ENCODE peak calls at places on chromosomes 1 and 21, in seven cellular contexts. I, U, V, R, H, C and Q are unnamed samples.

GRCh38 chr1:54934869-54935268 is 45.6 kb upstream of the TMEM61 start:
- DNase-seq in I (peak), U (no peak), V (no peak), R (no peak), H (no peak), C (no peak), Q (peak)

GRCh38 chr1:91537281-91538069 is 36.8 kb downstream of the CDC7 start:
- DNase-seq in I (peak), U (no peak), V (no peak), R (no peak), H (no peak), C (no peak), Q (no peak)

GRCh38 chr1:101993703-101994102 is 3.0 kb downstream of the OLFM3 start:
- DNase-seq in I (peak), U (no peak), V (no peak), R (no peak), H (no peak), C (no peak), Q (no peak)

GRCh38 chr1:3415260-3415952 is 39.1 kb upstream of the ARHGEF16 start:
- DNase-seq in I (no peak), U (peak), V (no peak), R (no peak), H (no peak), C (no peak), Q (no peak)

GRCh38 chr1:184145083-184145482 is 93.6 kb downstream of the TSEN15 start:
- DNase-seq in I (no peak), U (no peak), V (no peak), R (no peak), H (no peak), C (no peak), Q (no peak)

GRCh38 chr1:231885209-231885854 is 258.7 kb downstream of the DISC1 start:
- DNase-seq in I (peak), U (no peak), V (no peak), R (no peak), H (no peak), C (no peak), Q (peak)

GRCh38 chr1:56446531-56447098 is 132.7 kb downstream of the PLPP3 start:
- DNase-seq in I (peak), U (peak), V (no peak), R (no peak), H (no peak), C (peak), Q (no peak)

GRCh38 chr1:7108251-7108650 is 323.0 kb downstream of the CAMTA1 start:
- DNase-seq in I (no peak), U (no peak), V (no peak), R (no peak), H (no peak), C (no peak), Q (no peak)

GRCh38 chr1:85202864-85203255 is 2.0 kb upstream of the SYDE2 start:
- DNase-seq in I (no peak), U (no peak), V (no peak), R (no peak), H (no peak), C (no peak), Q (no peak)

GRCh38 chr1:192763243-192763642 is 45.6 kb upstream of the RGS2 start:
- DNase-seq in I (peak), U (no peak), V (no peak), R (no peak), H (no peak), C (no peak), Q (no peak)

GRCh38 chr1:145986551-145986950 is 9.8 kb downstream of the TXNIP start:
- DNase-seq in I (no peak), U (no peak), V (no peak), R (no peak), H (no peak), C (peak), Q (no peak)

GRCh38 chr21:35275776-35276175 is 226.7 kb upstream of the RUNX1 start:
- DNase-seq in I (no peak), U (no peak), V (no peak), R (no peak), H (no peak), C (no peak), Q (no peak)

GRCh38 chr1:225343618-225344017 is 84.2 kb downstream of the LBR start:
- DNase-seq in I (peak), U (no peak), V (no peak), R (no peak), H (no peak), C (no peak), Q (peak)

GRCh38 chr1:59323879-59324278 is 27.0 kb downstream of the FGGY start:
- DNase-seq in I (no peak), U (no peak), V (no peak), R (no peak), H (no peak), C (no peak), Q (peak)

GRCh38 chr1:164716992-164717703 is 158.2 kb downstream of the PBX1 start:
- DNase-seq in I (peak), U (no peak), V (no peak), R (no peak), H (no peak), C (no peak), Q (peak)

GRCh38 chr1:40182956-40183710 is 21.9 kb downstream of the RLF start:
- DNase-seq in I (peak), U (no peak), V (no peak), R (no peak), H (no peak), C (no peak), Q (no peak)

GRCh38 chr1:55868026-55868425 is 652.9 kb upstream of the USP24 start:
- DNase-seq in I (peak), U (no peak), V (no peak), R (no peak), H (no peak), C (no peak), Q (no peak)

GRCh38 chr1:43974443-43975248 is at the start of gene ATP6V0B:
- DNase-seq in I (peak), U (peak), V (peak), R (peak), H (peak), C (peak), Q (peak)

GRCh38 chr1:207084701-207085180 is 3.9 kb upstream of the C4BPB start:
- DNase-seq in I (peak), U (no peak), V (peak), R (peak), H (peak), C (no peak), Q (peak)

GRCh38 chr1:23202263-23202749 is 15.0 kb downstream of the HTR1D start:
- DNase-seq in I (peak), U (no peak), V (no peak), R (no peak), H (no peak), C (no peak), Q (peak)

GRCh38 chr1:147613506-147613905 is 56.8 kb downstream of the ACP6 start:
- DNase-seq in I (no peak), U (no peak), V (no peak), R (no peak), H (no peak), C (no peak), Q (no peak)

GRCh38 chr1:62245201-62245600 is 50.6 kb downstream of the L1TD1 start:
- DNase-seq in I (no peak), U (no peak), V (no peak), R (no peak), H (no peak), C (no peak), Q (no peak)

GRCh38 chr1:160454371-160455152 is 54.2 kb downstream of the VANGL2 start:
- DNase-seq in I (no peak), U (no peak), V (no peak), R (no peak), H (no peak), C (no peak), Q (no peak)

GRCh38 chr21:45478115-45478801 is 64.0 kb downstream of the SLC19A1 start:
- DNase-seq in I (peak), U (peak), V (peak), R (peak), H (peak), C (peak), Q (no peak)

GRCh38 chr1:3379934-3380333 is 74.5 kb upstream of the ARHGEF16 start:
- DNase-seq in I (no peak), U (no peak), V (no peak), R (no peak), H (no peak), C (no peak), Q (no peak)

GRCh38 chr1:207291723-207292122 is 29.8 kb upstream of the CD55 start:
- DNase-seq in I (no peak), U (no peak), V (no peak), R (no peak), H (no peak), C (no peak), Q (no peak)

GRCh38 chr1:226510453-226510852 is 38.1 kb upstream of the STUM start:
- DNase-seq in I (peak), U (no peak), V (no peak), R (no peak), H (no peak), C (no peak), Q (no peak)

GRCh38 chr1:108208724-108209404 is 8.7 kb upstream of the SLC25A24 start:
- DNase-seq in I (no peak), U (no peak), V (no peak), R (no peak), H (no peak), C (no peak), Q (no peak)

GRCh38 chr1:50637460-50637859 is 214.2 kb upstream of the DMRTA2 start:
- DNase-seq in I (no peak), U (no peak), V (no peak), R (no peak), H (no peak), C (no peak), Q (no peak)

GRCh38 chr1:110007045-110007444 is 22.5 kb downstream of the AHCYL1 start:
- DNase-seq in I (no peak), U (no peak), V (no peak), R (no peak), H (no peak), C (no peak), Q (no peak)

GRCh38 chr1:94851571-94851970 is 31.4 kb downstream of the SLC44A3 start:
- DNase-seq in I (no peak), U (no peak), V (no peak), R (no peak), H (no peak), C (no peak), Q (no peak)

GRCh38 chr1:201252833-201253810 is 30.2 kb upstream of the PKP1 start:
- DNase-seq in I (no peak), U (no peak), V (peak), R (no peak), H (no peak), C (no peak), Q (no peak)

GRCh38 chr1:215109171-215109570 is 26.6 kb downstream of the KCNK2 start:
- DNase-seq in I (no peak), U (no peak), V (no peak), R (no peak), H (no peak), C (no peak), Q (no peak)

GRCh38 chr1:119285482-119285881 is 83.1 kb upstream of the HAO2 start:
- DNase-seq in I (peak), U (no peak), V (no peak), R (no peak), H (no peak), C (no peak), Q (peak)